ENCODE peak calls at places on chromosomes 1 and 21, in seven cellular contexts. R, D, W, K, I, E and Z are unnamed samples.
A peak's percentile ranks its signal among the peaks of the same experiment; 100 is the strongest.

GRCh38 chr1:5455056-5455455 is 537.2 kb downstream of the NPHP4 start:
- DNase-seq in R (no peak), D (no peak), W (no peak), K (no peak), I (no peak), E (no peak), Z (no peak)

GRCh38 chr1:201275266-201275666 is 8.0 kb upstream of the PKP1 start:
- DNase-seq in R (peak; percentile 90), D (no peak), W (no peak), K (peak; percentile 36), I (peak; percentile 10), E (no peak), Z (no peak)

GRCh38 chr1:242890211-242890741 is 364.8 kb downstream of the CEP170 start:
- DNase-seq in R (no peak), D (no peak), W (no peak), K (no peak), I (no peak), E (no peak), Z (no peak)

GRCh38 chr21:16563795-16564194 is 834.0 kb downstream of the USP25 start:
- DNase-seq in R (peak; percentile 72), D (no peak), W (no peak), K (no peak), I (no peak), E (no peak), Z (peak; percentile 76)

GRCh38 chr1:59142663-59143487 is 154.0 kb upstream of the FGGY start:
- DNase-seq in R (no peak), D (no peak), W (no peak), K (peak; percentile 75), I (no peak), E (no peak), Z (peak; percentile 92)

GRCh38 chr1:54861070-54861761 is 25.8 kb downstream of the DHCR24 start:
- DNase-seq in R (no peak), D (no peak), W (no peak), K (peak; percentile 86), I (no peak), E (no peak), Z (no peak)

GRCh38 chr1:214632091-214632490 is 29.1 kb downstream of the CENPF start:
- DNase-seq in R (no peak), D (no peak), W (peak; percentile 81), K (no peak), I (no peak), E (no peak), Z (no peak)

GRCh38 chr1:64845831-64846425 is 101.1 kb downstream of the RAVER2 start:
- DNase-seq in R (no peak), D (no peak), W (no peak), K (no peak), I (no peak), E (no peak), Z (no peak)

GRCh38 chr1:2377751-2378440 is 13.5 kb downstream of the MORN1 start:
- DNase-seq in R (no peak), D (no peak), W (no peak), K (no peak), I (no peak), E (no peak), Z (no peak)

GRCh38 chr1:162670928-162671663 is 38.8 kb downstream of the DDR2 start:
- DNase-seq in R (no peak), D (no peak), W (no peak), K (peak; percentile 83), I (no peak), E (no peak), Z (peak; percentile 62)

GRCh38 chr1:169999357-169999756 is 75.1 kb downstream of the KIFAP3 start:
- DNase-seq in R (no peak), D (peak; percentile 76), W (no peak), K (peak; percentile 72), I (no peak), E (no peak), Z (peak; percentile 59)

GRCh38 chr1:47990286-47990685 is 6.9 kb downstream of the TRABD2B start:
- DNase-seq in R (no peak), D (no peak), W (no peak), K (no peak), I (no peak), E (no peak), Z (no peak)

GRCh38 chr1:65965597-65965996 is 172.9 kb downstream of the PDE4B start:
- DNase-seq in R (no peak), D (no peak), W (no peak), K (no peak), I (no peak), E (no peak), Z (no peak)